ENCODE peak calls at places on chromosomes 4 and X, in eight cellular contexts. P is activated CD4-positive, alpha-beta T cell treated with anti-CD3 and anti-CD28 coated beads for 24 hours; X is tibial artery; I is SK-N-SH; R is stimulated activated CD4-positive, alpha-beta T cell treated with anti-CD3 and anti-CD28 coated beads, Interleukin-1b, Interleukin-23, amount 100 ng/mL, for 24 hours; G is T-helper 2 cell; E is prostate gland; J is pancreas. V is an unnamed sample.

GRCh38 chr4:136867465-136867864 is 664.8 kb downstream of the PCDH18 start:
- DNase-seq in P (no peak), X (no peak), I (no peak), R (no peak), G (no peak), E (no peak), J (no peak), V (no peak)

GRCh38 chr4:145098675-145099037 is 545 bp downstream of the ABCE1 start:
- DNase-seq in P (peak; percentile 16), X (peak; percentile 23), I (peak; percentile 41), R (no peak), G (no peak), E (peak; percentile 14), J (no peak), V (peak; percentile 23)

GRCh38 chr4:185470503-185471195 is 884 bp downstream of the CCDC110 start:
- DNase-seq in P (peak; percentile 4), X (peak; percentile 60), I (peak; percentile 31), R (no peak), G (no peak), E (peak; percentile 62), J (peak; percentile 89), V (peak; percentile 4)

GRCh38 chr4:138576684-138577083 is 334.5 kb upstream of the SLC7A11 start:
- DNase-seq in P (no peak), X (no peak), I (no peak), R (no peak), G (no peak), E (no peak), J (no peak), V (no peak)

GRCh38 chrX:102745513-102746133 is 25.1 kb downstream of the GPRASP3 start:
- DNase-seq in P (no peak), X (no peak), I (peak; percentile 75), R (no peak), G (no peak), E (no peak), J (no peak), V (no peak)

GRCh38 chr4:95267081-95267480 is 281.7 kb downstream of the UNC5C start:
- DNase-seq in P (no peak), X (no peak), I (no peak), R (no peak), G (no peak), E (no peak), J (no peak), V (no peak)

GRCh38 chr4:71752383-71753042 is 31.4 kb downstream of the GC start:
- DNase-seq in P (no peak), X (no peak), I (no peak), R (no peak), G (no peak), E (no peak), J (no peak), V (no peak)

GRCh38 chr4:56391270-56391669 is 4.0 kb upstream of the AASDH start:
- DNase-seq in P (no peak), X (no peak), I (no peak), R (no peak), G (no peak), E (no peak), J (no peak), V (no peak)

GRCh38 chr4:168797176-168797575 is 212.9 kb downstream of the CBR4 start:
- DNase-seq in P (no peak), X (no peak), I (no peak), R (no peak), G (no peak), E (no peak), J (no peak), V (no peak)